ENCODE peak calls at places on chromosomes 4 and X, in nine cellular contexts. O is WTC11, T is H4, G is substantia nigra, H is NCI-H187, U is MM.1S, S is fibroblast of mammary gland, F is SW480, C is SK-N-SH. P is an unnamed sample.

GRCh38 chrX:23694606-23695005 is 27.3 kb downstream of the PRDX4 start:
- DNase-seq in O (peak; percentile 18), T (peak; percentile 46), G (no peak), H (no peak), U (peak; percentile 28), S (peak; percentile 62), F (peak; percentile 50), C (peak; percentile 67), P (peak; percentile 29)

GRCh38 chr4:153099391-153100140 is 104.7 kb upstream of the TRIM2 start:
- DNase-seq in O (no peak), T (no peak), G (no peak), H (no peak), U (no peak), S (no peak), F (no peak), C (no peak), P (no peak)

GRCh38 chr4:169810325-169811323 is 52.9 kb upstream of the HPF1 start:
- DNase-seq in O (no peak), T (peak; percentile 74), G (no peak), H (peak; percentile 10), U (peak; percentile 79), S (peak; percentile 85), F (peak; percentile 66), C (peak; percentile 64), P (peak; percentile 77)

GRCh38 chrX:29419774-29420553 is 795.4 kb upstream of the MAGEB2 start:
- DNase-seq in O (no peak), T (peak; percentile 9), G (no peak), H (no peak), U (no peak), S (no peak), F (no peak), C (no peak), P (no peak)

GRCh38 chr4:5785806-5786680 is 75.0 kb downstream of the EVC start:
- DNase-seq in O (no peak), T (no peak), G (no peak), H (no peak), U (no peak), S (peak; percentile 85), F (no peak), C (no peak), P (no peak)

GRCh38 chr4:81030617-81031388 is at the start of gene BMP3:
- DNase-seq in O (peak; percentile 56), T (no peak), G (no peak), H (peak; percentile 81), U (no peak), S (no peak), F (peak; percentile 22), C (no peak), P (no peak)

GRCh38 chrX:107574054-107574683 is 54.1 kb upstream of the PRPS1 start:
- DNase-seq in O (no peak), T (peak; percentile 86), G (no peak), H (no peak), U (no peak), S (peak; percentile 80), F (no peak), C (no peak), P (no peak)

GRCh38 chr4:112315446-112315845 is 18.3 kb downstream of the ALPK1 start:
- DNase-seq in O (no peak), T (no peak), G (no peak), H (no peak), U (no peak), S (no peak), F (no peak), C (no peak), P (no peak)